ENCODE peak calls at places on chromosomes 11 and 22, in ten cellular contexts. One of them, this sample, is unnamed.

GRCh38 chr11:106091480-106092123 is 14.1 kb downstream of the AASDHPPT start:
- DNase-seq in brain microvascular endothelial cell: peak; percentile 62
- DNase-seq in A172: peak; percentile 3
- DNase-seq in lower lobe of right lung: no peak
- DNase-seq in K562: no peak
- DNase-seq in T-helper 1 cell: no peak
- DNase-seq in H54: peak; percentile 1
- DNase-seq in heart right ventricle: no peak
- DNase-seq in AG04450: peak; percentile 41
- DNase-seq in activated CD8-positive, alpha-beta memory T cell treated with anti-CD3 and anti-CD28 coated beads for 4 hours: no peak
- DNase-seq in this sample: no peak

GRCh38 chr22:46803031-46803880 is 40.8 kb downstream of the TBC1D22A start:
- DNase-seq in brain microvascular endothelial cell: no peak
- DNase-seq in A172: no peak
- DNase-seq in lower lobe of right lung: peak; percentile 83
- DNase-seq in K562: peak; percentile 71
- DNase-seq in T-helper 1 cell: peak; percentile 66
- DNase-seq in H54: no peak
- DNase-seq in heart right ventricle: peak; percentile 37
- DNase-seq in AG04450: no peak
- DNase-seq in activated CD8-positive, alpha-beta memory T cell treated with anti-CD3 and anti-CD28 coated beads for 4 hours: peak; percentile 50
- DNase-seq in this sample: peak; percentile 85

GRCh38 chr22:39090426-39091064 is 6.5 kb upstream of the APOBEC3H start:
- DNase-seq in brain microvascular endothelial cell: no peak
- DNase-seq in A172: peak; percentile 62
- DNase-seq in lower lobe of right lung: peak; percentile 60
- DNase-seq in K562: no peak
- DNase-seq in T-helper 1 cell: peak; percentile 74
- DNase-seq in H54: peak; percentile 71
- DNase-seq in heart right ventricle: no peak
- DNase-seq in AG04450: no peak
- DNase-seq in activated CD8-positive, alpha-beta memory T cell treated with anti-CD3 and anti-CD28 coated beads for 4 hours: peak; percentile 72
- DNase-seq in this sample: no peak

GRCh38 chr11:57311109-57311936 is 13.4 kb downstream of the TNKS1BP1 start:
- DNase-seq in brain microvascular endothelial cell: peak; percentile 95
- DNase-seq in A172: peak; percentile 95
- DNase-seq in lower lobe of right lung: peak; percentile 93
- DNase-seq in K562: peak; percentile 96
- DNase-seq in T-helper 1 cell: peak; percentile 8
- DNase-seq in H54: peak; percentile 96
- DNase-seq in heart right ventricle: peak; percentile 90
- DNase-seq in AG04450: peak; percentile 94
- DNase-seq in activated CD8-positive, alpha-beta memory T cell treated with anti-CD3 and anti-CD28 coated beads for 4 hours: no peak
- DNase-seq in this sample: peak; percentile 90

GRCh38 chr11:118142809-118143208 is 9.8 kb downstream of the SCN4B start:
- DNase-seq in brain microvascular endothelial cell: no peak
- DNase-seq in A172: no peak
- DNase-seq in lower lobe of right lung: peak; percentile 61
- DNase-seq in K562: no peak
- DNase-seq in T-helper 1 cell: no peak
- DNase-seq in H54: no peak
- DNase-seq in heart right ventricle: no peak
- DNase-seq in AG04450: no peak
- DNase-seq in activated CD8-positive, alpha-beta memory T cell treated with anti-CD3 and anti-CD28 coated beads for 4 hours: no peak
- DNase-seq in this sample: no peak

GRCh38 chr11:69940246-69940610 is 121.0 kb upstream of the FGF3 start:
- DNase-seq in brain microvascular endothelial cell: no peak
- DNase-seq in A172: no peak
- DNase-seq in lower lobe of right lung: no peak
- DNase-seq in K562: no peak
- DNase-seq in T-helper 1 cell: no peak
- DNase-seq in H54: no peak
- DNase-seq in heart right ventricle: no peak
- DNase-seq in AG04450: no peak
- DNase-seq in activated CD8-positive, alpha-beta memory T cell treated with anti-CD3 and anti-CD28 coated beads for 4 hours: no peak
- DNase-seq in this sample: no peak

GRCh38 chr11:26905368-26905767 is 88.5 kb upstream of the FIBIN start:
- DNase-seq in brain microvascular endothelial cell: peak; percentile 34
- DNase-seq in A172: peak; percentile 38
- DNase-seq in lower lobe of right lung: no peak
- DNase-seq in K562: no peak
- DNase-seq in T-helper 1 cell: no peak
- DNase-seq in H54: peak; percentile 2
- DNase-seq in heart right ventricle: no peak
- DNase-seq in AG04450: no peak
- DNase-seq in activated CD8-positive, alpha-beta memory T cell treated with anti-CD3 and anti-CD28 coated beads for 4 hours: no peak
- DNase-seq in this sample: no peak

GRCh38 chr11:59158206-59159068 is 13.5 kb upstream of the DTX4 start:
- DNase-seq in brain microvascular endothelial cell: peak; percentile 66
- DNase-seq in A172: peak; percentile 45
- DNase-seq in lower lobe of right lung: no peak
- DNase-seq in K562: peak; percentile 74
- DNase-seq in T-helper 1 cell: peak; percentile 59
- DNase-seq in H54: peak; percentile 29
- DNase-seq in heart right ventricle: peak; percentile 54
- DNase-seq in AG04450: peak; percentile 37
- DNase-seq in activated CD8-positive, alpha-beta memory T cell treated with anti-CD3 and anti-CD28 coated beads for 4 hours: peak; percentile 42
- DNase-seq in this sample: peak; percentile 36

GRCh38 chr11:74470526-74470925 is 3.2 kb upstream of the KCNE3 start:
- DNase-seq in brain microvascular endothelial cell: no peak
- DNase-seq in A172: no peak
- DNase-seq in lower lobe of right lung: no peak
- DNase-seq in K562: no peak
- DNase-seq in T-helper 1 cell: no peak
- DNase-seq in H54: no peak
- DNase-seq in heart right ventricle: no peak
- DNase-seq in AG04450: no peak
- DNase-seq in activated CD8-positive, alpha-beta memory T cell treated with anti-CD3 and anti-CD28 coated beads for 4 hours: no peak
- DNase-seq in this sample: no peak

GRCh38 chr11:95508219-95508880 is 277.3 kb upstream of the SESN3 start:
- DNase-seq in brain microvascular endothelial cell: peak; percentile 65
- DNase-seq in A172: no peak
- DNase-seq in lower lobe of right lung: no peak
- DNase-seq in K562: no peak
- DNase-seq in T-helper 1 cell: no peak
- DNase-seq in H54: no peak
- DNase-seq in heart right ventricle: no peak
- DNase-seq in AG04450: no peak
- DNase-seq in activated CD8-positive, alpha-beta memory T cell treated with anti-CD3 and anti-CD28 coated beads for 4 hours: no peak
- DNase-seq in this sample: no peak

GRCh38 chr22:32684822-32685187 is 116.7 kb upstream of the TIMP3 start:
- DNase-seq in brain microvascular endothelial cell: peak; percentile 63
- DNase-seq in A172: peak; percentile 59
- DNase-seq in lower lobe of right lung: no peak
- DNase-seq in K562: no peak
- DNase-seq in T-helper 1 cell: no peak
- DNase-seq in H54: no peak
- DNase-seq in heart right ventricle: no peak
- DNase-seq in AG04450: no peak
- DNase-seq in activated CD8-positive, alpha-beta memory T cell treated with anti-CD3 and anti-CD28 coated beads for 4 hours: no peak
- DNase-seq in this sample: no peak

GRCh38 chr22:44309137-44309536 is 3.6 kb downstream of the SHISAL1 start:
- DNase-seq in brain microvascular endothelial cell: peak; percentile 92
- DNase-seq in A172: peak; percentile 92
- DNase-seq in lower lobe of right lung: no peak
- DNase-seq in K562: no peak
- DNase-seq in T-helper 1 cell: no peak
- DNase-seq in H54: peak; percentile 71
- DNase-seq in heart right ventricle: no peak
- DNase-seq in AG04450: peak; percentile 83
- DNase-seq in activated CD8-positive, alpha-beta memory T cell treated with anti-CD3 and anti-CD28 coated beads for 4 hours: no peak
- DNase-seq in this sample: no peak

This sample was measured in heart left ventricle.